ENCODE peak calls at places on chromosomes 16 and 17, in six cellular contexts. J is ovary, K is IMR-90, H is A673, E is fibroblast of lung, W is heart right ventricle. Z is an unnamed sample. For H3K4me1 and H3K27me3, the result is how much of the 10 kb centered on the place peaks cover.

GRCh38 chr16:8961811-8962390 is 1.8 kb downstream of the USP7 start:
- DNase-seq in K (no peak), W (no peak), E (peak), J (no peak), H (no peak), Z (no peak)

GRCh38 chr17:3040882-3041281 is 22.5 kb downstream of the OR1D5 start:
- DNase-seq in W (no peak), H (no peak), J (no peak), K (no peak), E (no peak), Z (no peak)

GRCh38 chr17:62722625-62723024 is 85.5 kb downstream of the MARCHF10 start:
- DNase-seq in W (no peak), K (peak), J (no peak), H (no peak), E (no peak), Z (no peak)

GRCh38 chr17:7477392-7478275 is 1.8 kb downstream of the ZBTB4 start:
- DNase-seq in K (peak), H (no peak), W (peak), J (peak), E (peak), Z (no peak)

GRCh38 chr17:12745481-12745880 is 43.8 kb upstream of the ARHGAP44 start:
- DNase-seq in W (no peak), E (no peak), H (no peak), K (no peak), J (no peak), Z (no peak)

GRCh38 chr16:56789360-56789759 is 59.4 kb downstream of the NUP93 start:
- DNase-seq in J (peak), K (peak), H (peak), E (peak), W (peak), Z (peak)

GRCh38 chr17:81189670-81190530 is 23.9 kb upstream of the AATK start:
- DNase-seq in J (no peak), H (no peak), K (no peak), E (no peak), W (no peak), Z (no peak)

GRCh38 chr17:73539176-73539575 is 105.1 kb downstream of the SDK2 start:
- DNase-seq in J (no peak), K (no peak), E (no peak), H (no peak), W (no peak), Z (no peak)

GRCh38 chr16:81035975-81036750 is 521 bp downstream of the ATMIN start:
- DNase-seq in J (no peak), E (peak), H (peak), W (peak), K (peak), Z (peak)

GRCh38 chr16:1375298-1375640 is 23.5 kb downstream of the GNPTG start:
- DNase-seq in J (no peak), H (no peak), K (no peak), E (no peak), W (no peak), Z (no peak)

GRCh38 chr16:1335996-1336395 is 2.6 kb downstream of the BAIAP3 start:
- DNase-seq in E (no peak), W (no peak), H (peak), J (no peak), K (no peak), Z (no peak)

GRCh38 chr17:42704495-42705494 is 22.5 kb downstream of the CNTNAP1 start:
- DNase-seq in E (no peak), J (no peak), W (no peak), K (no peak), H (no peak), Z (no peak)

GRCh38 chr17:41494524-41494923 is 4.8 kb upstream of the KRT36 start:
- DNase-seq in J (no peak), E (peak), K (peak), H (no peak), W (no peak), Z (no peak)

GRCh38 chr16:83755391-83755790 is 52.4 kb upstream of the HSBP1 start:
- DNase-seq in K (no peak), J (no peak), W (no peak), H (no peak), E (no peak), Z (no peak)

DNA sequence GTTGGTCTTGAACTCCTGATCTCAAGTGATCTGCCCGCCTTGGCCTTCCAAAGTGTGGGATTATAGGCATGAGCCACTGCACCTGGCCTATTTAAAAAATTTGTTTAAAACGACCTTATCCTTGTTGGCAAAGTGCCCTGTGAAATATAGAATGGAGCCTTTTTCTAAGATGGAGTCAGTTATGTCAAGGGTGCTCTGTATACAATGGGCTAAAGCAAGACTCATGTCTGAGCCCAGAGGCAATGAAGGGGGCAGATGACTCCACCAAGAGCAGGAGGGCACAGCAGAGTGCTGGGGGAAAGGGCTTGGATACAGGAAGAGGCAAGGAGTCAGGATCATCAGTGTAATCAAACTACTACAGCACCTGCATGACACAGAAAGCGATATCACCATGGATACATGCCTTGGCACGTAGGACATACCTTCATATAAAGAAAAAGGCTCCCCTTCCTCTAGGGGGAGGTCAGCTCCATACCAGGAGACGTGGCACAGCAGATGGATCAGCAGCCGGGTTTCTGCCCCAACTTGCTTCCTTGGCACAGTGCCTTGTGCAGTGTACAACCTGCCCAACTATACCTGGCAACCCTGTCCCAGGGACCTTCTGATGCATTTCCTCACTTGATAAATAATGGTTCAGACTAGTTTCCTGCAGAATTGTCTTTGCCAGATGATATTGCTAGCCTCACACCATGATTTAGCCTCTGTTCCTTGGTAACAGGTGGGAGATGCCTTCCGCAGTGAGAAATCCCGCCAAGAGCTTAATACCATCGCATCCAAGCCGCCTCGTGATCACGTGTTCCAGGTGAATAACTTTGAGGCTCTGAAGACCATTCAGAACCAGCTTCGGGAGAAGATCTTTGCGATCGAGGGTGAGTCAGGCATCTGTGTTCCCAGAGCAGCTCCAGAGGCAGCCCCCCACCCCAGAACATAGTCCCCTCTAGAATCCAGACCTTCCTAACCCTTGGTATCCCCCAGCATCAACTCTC is 15.3 kb downstream of the ITGAM start:
- DNase-seq in J (no peak), K (no peak), E (no peak), W (no peak), H (no peak), Z (no peak)
- TF ChIP-seq CTCF in J (no peak), K (no peak), E (no peak), W (no peak), H (no peak), Z (no peak)

GRCh38 chr17:67390006-67390645 is 13.0 kb downstream of the PITPNC1 start:
- DNase-seq in J (no peak), H (no peak), W (no peak), K (peak), E (no peak), Z (no peak)

GRCh38 chr17:67388986-67389385 is 11.9 kb downstream of the PITPNC1 start:
- DNase-seq in H (no peak), J (no peak), E (no peak), W (no peak), K (no peak), Z (no peak)

GRCh38 chr17:67381925-67382257 is 4.8 kb downstream of the PITPNC1 start:
- DNase-seq in E (no peak), J (no peak), H (no peak), K (no peak), W (no peak), Z (no peak)

GRCh38 chr17:67386965-67387551 is 10.0 kb downstream of the PITPNC1 start:
- DNase-seq in W (peak), E (peak), H (peak), J (peak), K (peak), Z (peak)

GRCh38 chr17:67385122-67385988 is 8.3 kb downstream of the PITPNC1 start:
- DNase-seq in J (no peak), K (no peak), W (no peak), H (no peak), E (no peak), Z (no peak)
- H3K4me1 ChIP-seq in J (under half), K (under half), W (under half), H (under half), E (under half), Z (under half)

DNA sequence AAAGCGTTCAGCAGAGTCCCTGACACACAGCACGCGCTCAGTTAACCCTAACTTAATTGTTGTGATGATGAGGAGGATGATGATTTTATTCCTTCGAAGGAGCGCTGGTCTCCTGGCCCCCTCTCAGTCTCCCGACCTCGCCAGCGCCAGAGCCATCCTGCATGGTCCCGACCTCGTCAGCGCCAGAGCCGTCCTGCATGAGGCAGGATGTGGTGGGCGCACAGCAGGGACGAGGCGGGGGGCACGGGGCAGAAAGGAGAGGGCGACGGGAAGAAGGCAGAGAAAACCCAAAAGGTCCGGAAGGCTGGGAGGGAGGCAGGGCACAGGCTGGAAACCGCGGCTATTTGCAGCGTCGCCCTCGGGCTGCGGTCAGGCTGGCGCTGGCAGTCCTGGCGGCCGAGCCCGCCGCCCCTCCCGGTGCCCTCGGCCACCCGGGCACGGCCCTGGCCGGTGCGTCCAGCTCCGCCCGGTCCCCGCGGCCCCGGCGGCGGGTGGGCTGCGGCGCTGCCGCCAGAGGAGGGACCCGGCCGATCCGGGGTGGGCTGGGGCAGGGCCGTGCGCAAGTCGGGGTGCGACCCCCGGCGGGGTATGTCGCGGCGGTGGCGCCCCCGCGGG is 3.0 kb upstream of the TAC4 start:
- DNase-seq in H (no peak), K (no peak), W (no peak), E (no peak), J (no peak), Z (no peak)
- H3K27me3 ChIP-seq in H (under half), K (under half), W (under half), E (under half), J (under half), Z (under half)

GRCh38 chr16:3013491-3013951 is 798 bp downstream of the CLDN9 start:
- DNase-seq in E (no peak), K (no peak), H (no peak), W (no peak), J (no peak), Z (no peak)
- TF ChIP-seq CTCF in E (no peak), K (no peak), H (no peak), W (no peak), J (no peak), Z (no peak)

GRCh38 chr16:69186642-69187386 is at the start of gene SNTB2:
- DNase-seq in J (peak), H (peak), W (peak), E (peak), K (peak), Z (peak)
- H3K4me1 ChIP-seq in J (under half), H (under half), W (under half), E (under half), K (under half), Z (under half)